ENCODE peak calls at places on chromosomes 1 and 21, in four cellular contexts. Y is CD8-positive, alpha-beta T cell; M is GM23338; W is ovary. C is an unnamed sample. For H3K4me1, the result is how much of the 10 kb centered on the place peaks cover.

GRCh38 chr1:116373451-116374339 is 651 bp downstream of the ATP1A1 start:
- DNase-seq in Y (peak), M (peak), W (peak), C (peak)

GRCh38 chr1:87330201-87330953 is 1.7 kb downstream of the LMO4 start:
- DNase-seq in Y (peak), M (peak), W (peak), C (no peak)

GRCh38 chr1:206631085-206631509 is 4.2 kb upstream of the DYRK3 start:
- DNase-seq in Y (peak), M (peak), W (peak), C (no peak)

GRCh38 chr1:176068256-176068655 is 138.8 kb downstream of the COP1 start:
- DNase-seq in Y (no peak), W (no peak), M (no peak), C (no peak)

GRCh38 chr1:218304281-218305039 is 19.4 kb downstream of the RRP15 start:
- DNase-seq in Y (no peak), W (no peak), M (no peak), C (no peak)

GRCh38 chr1:149997585-149998262 is 12.8 kb downstream of the OTUD7B start:
- DNase-seq in Y (no peak), W (no peak), M (no peak), C (no peak)

GRCh38 chr1:214864896-214865688 is 217.4 kb upstream of the KCNK2 start:
- DNase-seq in M (no peak), Y (no peak), W (no peak), C (no peak)

GRCh38 chr1:107683683-107684082 is 281.3 kb downstream of the VAV3 start:
- DNase-seq in M (no peak), W (no peak), Y (no peak), C (no peak)

GRCh38 chr21:46118871-46119564 is 21.1 kb downstream of the COL6A2 start:
- DNase-seq in Y (peak), M (no peak), W (peak), C (no peak)

DNA sequence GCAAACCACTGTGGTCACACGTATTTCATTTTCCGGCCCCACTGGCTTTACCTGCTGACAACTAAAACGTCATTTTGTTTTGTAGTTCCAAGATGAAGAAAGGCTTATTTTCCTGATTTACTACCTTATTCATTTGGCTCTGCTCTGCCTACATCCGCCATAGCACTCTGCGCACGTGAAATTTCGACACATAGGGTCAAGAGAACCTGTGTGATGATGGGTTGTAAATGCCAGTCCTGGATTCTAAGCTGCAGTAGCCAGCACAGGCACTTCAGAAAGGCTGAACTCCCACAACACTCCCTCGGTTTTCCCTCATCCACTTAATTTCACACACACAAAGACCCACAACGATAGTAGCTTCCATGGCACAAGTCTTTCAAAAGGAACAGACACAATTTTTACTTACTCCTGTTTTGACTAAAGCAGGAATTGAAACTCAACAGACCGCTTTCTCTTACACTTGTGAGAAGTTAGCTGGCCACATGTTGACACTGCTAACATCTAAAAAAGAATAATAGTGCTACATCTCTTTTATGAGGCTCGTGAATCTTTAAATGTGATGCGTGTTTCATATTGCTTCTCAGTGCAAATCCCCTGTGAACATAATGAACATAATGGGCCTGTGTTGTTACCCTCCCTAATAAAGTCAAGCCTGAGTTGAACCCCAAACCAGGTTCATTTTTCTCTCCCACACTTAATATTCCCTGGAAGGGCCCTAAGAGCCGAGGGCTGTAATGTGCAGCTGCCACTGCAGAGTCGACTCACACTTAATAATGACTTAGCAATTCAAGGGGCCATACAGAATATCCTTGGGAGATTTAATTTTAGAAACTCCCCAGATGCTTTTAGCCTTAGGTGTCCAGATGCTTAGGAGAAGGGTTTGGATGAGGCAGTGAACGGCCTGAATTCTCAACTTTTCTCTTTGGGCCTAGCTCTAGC is 1.5 kb upstream of the RUNX1 start:
- DNase-seq in M (no peak), Y (no peak), W (no peak), C (no peak)
- H3K4me3 ChIP-seq in M (no peak), Y (no peak), W (no peak), C (peak)

GRCh38 chr1:114750780-114751179 is 7.0 kb downstream of the CSDE1 start:
- DNase-seq in W (no peak), Y (no peak), M (no peak), C (no peak)
- H3K4me1 ChIP-seq in W (under half), Y (half or more), M (under half), C (half or more)

GRCh38 chr21:39176312-39176711 is 6.9 kb downstream of the PSMG1 start:
- DNase-seq in M (no peak), W (no peak), Y (no peak), C (no peak)

GRCh38 chr21:39175665-39176064 is 7.6 kb downstream of the PSMG1 start:
- DNase-seq in W (no peak), Y (no peak), M (no peak), C (no peak)

GRCh38 chr21:39169906-39170305 is 13.3 kb downstream of the PSMG1 start:
- DNase-seq in W (no peak), Y (no peak), M (no peak), C (no peak)

GRCh38 chr21:39173999-39174398 is 9.3 kb downstream of the PSMG1 start:
- DNase-seq in Y (no peak), W (no peak), M (no peak), C (no peak)

DNA sequence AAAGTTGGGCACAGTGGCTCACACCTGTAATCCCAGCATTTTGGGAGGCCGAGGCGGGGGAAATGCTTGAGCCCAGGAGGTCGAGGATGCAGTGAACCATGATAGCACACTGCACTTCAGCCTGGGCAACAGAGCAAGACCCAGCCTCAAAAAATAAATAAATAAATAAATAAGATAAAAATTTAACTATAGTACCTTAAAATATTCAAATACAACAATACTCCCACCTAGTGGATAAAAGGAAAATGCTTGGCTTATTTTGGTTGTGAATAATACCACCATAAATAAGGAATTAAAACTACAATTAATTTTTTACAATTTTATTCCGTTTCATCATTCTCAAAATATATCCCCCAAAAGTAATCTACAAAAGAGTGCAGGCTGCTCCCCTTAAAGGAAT is 8.1 kb downstream of the PSMG1 start:
- DNase-seq in W (no peak), M (peak), Y (no peak), C (peak)
- H3K4me3 ChIP-seq in W (no peak), M (no peak), Y (no peak), C (no peak)

DNA sequence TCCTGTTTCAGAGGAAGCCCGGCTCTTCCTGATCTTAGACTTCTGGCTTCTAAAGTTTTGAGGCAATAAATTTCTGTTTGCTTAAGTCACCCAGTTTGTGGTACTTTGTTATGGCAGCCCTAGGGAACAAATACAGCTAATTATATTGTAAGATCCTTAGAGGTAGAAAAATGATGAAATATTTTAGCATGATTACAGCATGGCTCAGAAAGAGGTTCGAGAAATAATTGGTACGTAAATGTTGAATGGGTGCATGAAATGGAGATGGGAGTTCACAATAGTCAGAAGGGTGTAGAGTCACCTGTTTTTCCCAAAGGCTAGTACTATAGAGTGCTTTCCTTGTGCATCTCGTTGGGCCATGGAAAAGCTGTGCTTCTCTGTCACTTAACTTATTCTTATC is 123.5 kb downstream of the RUNX1 start:
- DNase-seq in W (no peak), Y (no peak), M (no peak), C (no peak)
- H3K4me1 ChIP-seq in W (under half), Y (under half), M (under half), C (under half)

DNA sequence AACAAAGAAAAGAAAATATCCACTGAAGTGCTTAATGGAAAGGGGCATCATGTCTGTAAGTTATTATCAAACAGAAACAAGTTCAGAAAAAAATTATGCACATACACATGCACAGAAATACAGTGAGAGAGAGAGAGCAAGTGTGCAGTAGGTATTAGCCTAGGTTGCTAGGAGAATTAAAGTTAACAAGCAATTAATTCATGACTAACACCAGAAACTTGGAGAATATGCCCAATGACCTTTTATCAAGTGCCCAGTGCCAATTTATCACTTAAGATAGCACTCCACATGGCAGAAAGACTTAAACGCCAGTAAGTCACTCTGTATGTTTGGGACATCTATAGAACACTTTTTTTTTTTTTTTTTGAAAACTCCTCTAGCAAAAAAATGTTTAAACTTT is 56.2 kb upstream of the SLC16A1 start:
- DNase-seq in M (no peak), W (no peak), Y (no peak), C (no peak)
- H3K4me3 ChIP-seq in M (no peak), W (no peak), Y (no peak), C (no peak)

DNA sequence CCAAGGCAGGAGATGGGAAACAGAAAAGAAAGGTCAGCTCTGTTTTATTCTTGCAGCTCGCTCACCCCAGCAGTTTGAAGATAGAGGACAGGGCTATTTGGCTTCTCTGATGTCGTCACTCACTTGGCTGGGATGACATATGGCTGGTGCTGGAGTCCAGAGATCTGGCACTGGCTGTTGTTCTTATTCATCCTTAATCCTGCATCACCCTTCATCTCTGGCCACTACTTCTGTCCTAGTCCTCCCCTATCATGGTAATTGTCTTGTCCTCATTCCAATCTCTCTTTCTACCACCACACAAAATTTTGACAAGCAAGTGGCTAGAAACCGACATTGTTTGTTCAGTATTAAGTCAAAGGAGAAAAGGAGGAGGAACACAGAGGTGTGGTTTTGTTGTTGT is 103.8 kb upstream of the PDE4B start:
- DNase-seq in M (no peak), W (no peak), Y (no peak), C (no peak)
- H3K4me1 ChIP-seq in M (under half), W (under half), Y (under half), C (under half)

C was measured in naive thymus-derived CD4-positive, alpha-beta T cell.